ENCODE peak calls at places on chromosome X, in nine cellular contexts. B is WERI-Rb-1, G is neural progenitor cell, T is dorsolateral prefrontal cortex, Z is Peyer's patch, Q is BE2C, S is esophagus squamous epithelium, L is RWPE2, U is astrocyte of the cerebellum. K is an unnamed sample.

GRCh38 chrX:132900631-132901030 is 57.8 kb downstream of the HS6ST2 start:
- DNase-seq in Z (no peak), S (no peak), Q (no peak), B (no peak), U (no peak), L (no peak), T (no peak), G (no peak), K (no peak)

GRCh38 chrX:65706041-65706828 is 38.8 kb downstream of the MSN start:
- DNase-seq in T (no peak), S (no peak), L (peak), G (no peak), B (no peak), Z (peak), U (no peak), Q (no peak), K (peak)

GRCh38 chrX:31251336-31251735 is 179.5 kb upstream of the FTHL17 start:
- DNase-seq in L (no peak), B (no peak), G (no peak), U (no peak), T (no peak), Q (no peak), S (no peak), Z (no peak), K (no peak)

GRCh38 chrX:121496966-121497365 is 449.6 kb downstream of the GLUD2 start:
- DNase-seq in G (no peak), T (no peak), L (no peak), U (no peak), Q (no peak), B (no peak), S (no peak), Z (no peak), K (no peak)

GRCh38 chrX:132489256-132490085 is 633 bp upstream of the MBNL3 start:
- DNase-seq in G (peak), U (no peak), B (peak), Z (peak), L (peak), Q (peak), T (no peak), S (no peak), K (peak)

GRCh38 chrX:110402091-110402854 is 43.6 kb downstream of the RTL9 start:
- DNase-seq in B (no peak), Q (peak), T (no peak), S (no peak), L (peak), U (no peak), Z (no peak), G (no peak), K (no peak)

GRCh38 chrX:27998666-27999065 is 17.4 kb upstream of the DCAF8L1 start:
- DNase-seq in B (no peak), L (no peak), S (no peak), U (no peak), Q (no peak), Z (no peak), T (no peak), G (no peak), K (no peak)

GRCh38 chrX:107731831-107732502 is 43.6 kb downstream of the TSC22D3 start:
- DNase-seq in S (peak), Z (peak), Q (peak), U (peak), L (peak), B (no peak), T (no peak), G (peak), K (peak)

GRCh38 chrX:143296521-143296920 is 220.8 kb downstream of the SPANXN3 start:
- DNase-seq in Q (no peak), S (no peak), L (no peak), Z (no peak), U (no peak), B (no peak), T (no peak), G (peak), K (no peak)

GRCh38 chrX:37380920-37381319 is 31.8 kb downstream of the PRRG1 start:
- DNase-seq in Z (no peak), T (no peak), Q (no peak), B (no peak), G (no peak), S (no peak), U (peak), L (no peak), K (peak)

GRCh38 chrX:38959736-38960534 is 158.7 kb downstream of the MID1IP1 start:
- DNase-seq in U (no peak), Q (no peak), Z (no peak), G (no peak), L (no peak), B (no peak), T (no peak), S (no peak), K (peak)

GRCh38 chrX:115650449-115650848 is 89.5 kb downstream of the PLS3 start:
- DNase-seq in B (no peak), Q (no peak), U (peak), S (no peak), G (no peak), L (no peak), T (no peak), Z (no peak), K (no peak)

GRCh38 chrX:47573334-47574095 is 8.7 kb upstream of the TIMP1 start:
- DNase-seq in U (no peak), S (no peak), G (peak), Z (peak), T (no peak), L (peak), B (no peak), Q (no peak), K (peak)

GRCh38 chrX:14936561-14936960 is 63.3 kb downstream of the MOSPD2 start:
- DNase-seq in U (peak), G (no peak), T (no peak), Z (no peak), S (no peak), L (no peak), Q (no peak), B (no peak), K (no peak)

GRCh38 chrX:121802881-121803412 is 755.5 kb downstream of the GLUD2 start:
- DNase-seq in Z (no peak), S (no peak), U (no peak), G (no peak), B (peak), Q (no peak), T (no peak), L (no peak), K (no peak)

GRCh38 chrX:22534643-22535042 is 261.9 kb downstream of the CBLL2 start:
- DNase-seq in G (no peak), T (no peak), B (no peak), L (peak), U (peak), S (no peak), Q (no peak), Z (no peak), K (no peak)

GRCh38 chrX:119760026-119760902 is 1.9 kb downstream of the SOWAHD start:
- DNase-seq in Q (no peak), B (no peak), T (no peak), G (no peak), L (no peak), Z (peak), U (no peak), S (no peak), K (no peak)

GRCh38 chrX:64570204-64570603 is 175.0 kb upstream of the MTMR8 start:
- DNase-seq in G (peak), S (no peak), Q (no peak), L (no peak), Z (no peak), T (no peak), B (no peak), U (no peak), K (no peak)

GRCh38 chrX:143058096-143058495 is 32.4 kb downstream of the SPANXN4 start:
- DNase-seq in Z (no peak), U (no peak), S (no peak), L (no peak), Q (no peak), B (no peak), G (peak), T (no peak), K (no peak)

GRCh38 chrX:24879679-24880078 is 136.1 kb downstream of the ARX start:
- DNase-seq in L (no peak), B (no peak), T (no peak), Q (no peak), G (no peak), Z (no peak), S (no peak), U (no peak), K (no peak)
- TF ChIP-seq CTCF in L (no peak), B (no peak), T (no peak), Q (no peak), G (peak), Z (no peak), S (no peak), U (no peak), K (no peak)

GRCh38 chrX:50456712-50457484 is 13.7 kb downstream of the DGKK start:
- DNase-seq in Q (no peak), Z (no peak), B (no peak), L (no peak), S (no peak), T (no peak), U (no peak), G (no peak), K (no peak)
- TF ChIP-seq CTCF in Q (peak), Z (no peak), B (no peak), L (no peak), S (no peak), T (no peak), U (no peak), G (no peak), K (no peak)

GRCh38 chrX:74295102-74295501 is 8.9 kb upstream of the ZCCHC13 start:
- DNase-seq in S (no peak), G (no peak), L (no peak), U (no peak), Q (no peak), B (no peak), T (no peak), Z (no peak), K (no peak)

GRCh38 chrX:74286950-74287349 is 17.0 kb upstream of the ZCCHC13 start:
- DNase-seq in U (no peak), L (no peak), Z (no peak), B (no peak), T (no peak), S (no peak), G (no peak), Q (no peak), K (no peak)

GRCh38 chrX:74293343-74293946 is 10.5 kb upstream of the ZCCHC13 start:
- DNase-seq in T (peak), S (no peak), Z (peak), B (peak), U (peak), G (peak), Q (peak), L (peak), K (peak)

GRCh38 chrX:74291577-74291963 is 12.4 kb upstream of the ZCCHC13 start:
- DNase-seq in S (no peak), T (no peak), G (no peak), Z (no peak), B (no peak), L (no peak), Q (no peak), U (no peak), K (no peak)

GRCh38 chrX:74291964-74292891 is 11.8 kb upstream of the ZCCHC13 start:
- DNase-seq in Z (peak), G (peak), B (peak), L (peak), S (peak), T (peak), U (peak), Q (peak), K (peak)
- TF ChIP-seq CTCF in Z (no peak), G (peak), B (peak), L (peak), S (no peak), T (peak), U (peak), Q (peak), K (peak)

GRCh38 chrX:11143931-11144678 is 33.0 kb downstream of the HCCS start:
- DNase-seq in G (peak), L (no peak), B (peak), Z (peak), U (peak), T (no peak), S (no peak), Q (peak), K (peak)
- TF ChIP-seq CTCF in G (peak), L (peak), B (peak), Z (peak), U (peak), T (peak), S (peak), Q (peak), K (peak)

GRCh38 chrX:6363193-6363592 is 134.5 kb upstream of the NLGN4X start:
- DNase-seq in L (no peak), G (no peak), Q (no peak), B (no peak), S (no peak), U (no peak), Z (no peak), T (no peak), K (peak)
- TF ChIP-seq CTCF in L (no peak), G (peak), Q (no peak), B (peak), S (no peak), U (peak), Z (no peak), T (no peak), K (no peak)

GRCh38 chrX:11540532-11541377 is 125.0 kb downstream of the ARHGAP6 start:
- DNase-seq in G (no peak), B (no peak), Q (no peak), U (no peak), S (no peak), L (no peak), T (no peak), Z (no peak), K (peak)
- TF ChIP-seq CTCF in G (no peak), B (no peak), Q (no peak), U (peak), S (no peak), L (no peak), T (no peak), Z (no peak), K (peak)

GRCh38 chrX:49204017-49204416 is 4.0 kb upstream of the SYP start:
- DNase-seq in Z (no peak), G (no peak), S (no peak), U (no peak), B (no peak), Q (no peak), T (no peak), L (no peak), K (no peak)
- TF ChIP-seq CTCF in Z (no peak), G (no peak), S (no peak), U (no peak), B (no peak), Q (no peak), T (no peak), L (no peak), K (no peak)

GRCh38 chrX:79524642-79525041 is 157.5 kb upstream of the ITM2A start:
- DNase-seq in U (no peak), S (no peak), B (no peak), L (no peak), T (no peak), G (peak), Q (no peak), Z (no peak), K (no peak)
- TF ChIP-seq CTCF in U (no peak), S (no peak), B (peak), L (no peak), T (no peak), G (peak), Q (peak), Z (peak), K (no peak)

DNA sequence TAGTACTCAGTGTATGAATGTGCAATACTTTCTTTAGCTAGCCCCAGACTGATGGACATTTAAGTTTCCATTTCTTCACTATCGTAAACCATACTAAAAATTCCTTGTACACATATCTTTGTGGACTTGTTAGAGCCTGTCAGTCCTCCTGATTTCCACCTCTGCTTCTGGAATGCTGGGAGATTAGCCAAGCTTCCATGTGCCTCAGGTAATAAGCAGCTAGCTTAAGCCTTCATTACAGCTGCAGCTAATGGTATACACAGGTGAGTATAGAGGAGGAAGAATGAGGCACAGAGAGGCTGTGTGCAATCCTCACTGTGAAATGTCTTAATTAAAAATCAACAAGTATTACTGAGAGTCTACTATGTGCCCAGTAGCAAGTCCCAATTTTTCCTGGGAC is 9.8 kb downstream of the SMIM9 start:
- DNase-seq in S (no peak), U (no peak), B (no peak), Q (no peak), G (no peak), T (no peak), Z (no peak), L (no peak), K (no peak)
- TF ChIP-seq CTCF in S (no peak), U (no peak), B (no peak), Q (no peak), G (no peak), T (no peak), Z (no peak), L (no peak), K (no peak)

GRCh38 chrX:154526901-154527675 is 11.1 kb upstream of the FAM3A start:
- DNase-seq in L (no peak), S (no peak), U (peak), G (peak), Q (peak), Z (peak), T (peak), B (peak), K (peak)
- TF ChIP-seq CTCF in L (peak), S (no peak), U (peak), G (peak), Q (peak), Z (peak), T (peak), B (peak), K (peak)